ENCODE peak calls at places on chromosome 12, in four cellular contexts. Z is heart right ventricle, E is Peyer's patch, T is uterus. V is an unnamed sample. For H3K27me3, the result is how much of the 10 kb centered on the place peaks cover.

GRCh38 chr12:54215990-54216579 is 27.3 kb upstream of the SMUG1 start:
- DNase-seq in Z (no peak), E (no peak), T (no peak), V (peak)

GRCh38 chr12:11307143-11307542 is 3.1 kb downstream of the PRB4 start:
- DNase-seq in Z (no peak), E (no peak), T (no peak), V (no peak)

GRCh38 chr12:52221912-52222457 is 11.1 kb upstream of the KRT7 start:
- DNase-seq in Z (no peak), E (peak), T (no peak), V (peak)

GRCh38 chr12:25997401-25997973 is 39.0 kb downstream of the RASSF8 start:
- DNase-seq in Z (no peak), E (no peak), T (no peak), V (no peak)

GRCh38 chr12:31363826-31364225 is 37.9 kb upstream of the SINHCAF start:
- DNase-seq in Z (no peak), E (no peak), T (no peak), V (no peak)

GRCh38 chr12:104752016-104752415 is 206.1 kb downstream of the SLC41A2 start:
- DNase-seq in Z (no peak), E (no peak), T (no peak), V (no peak)

GRCh38 chr12:31263661-31264060 is 62.3 kb downstream of the SINHCAF start:
- DNase-seq in Z (no peak), E (no peak), T (no peak), V (no peak)

GRCh38 chr12:131604146-131604844 is 106.6 kb upstream of the SFSWAP start:
- DNase-seq in Z (no peak), E (no peak), T (no peak), V (peak)

GRCh38 chr12:100263131-100263530 is 3.7 kb downstream of the DEPDC4 start:
- DNase-seq in Z (no peak), E (no peak), T (no peak), V (no peak)

GRCh38 chr12:27901959-27902358 is 70.6 kb downstream of the PTHLH start:
- DNase-seq in Z (no peak), E (no peak), T (no peak), V (no peak)

GRCh38 chr12:15928870-15929571 is 17.9 kb downstream of the DERA start:
- DNase-seq in Z (peak), E (no peak), T (no peak), V (no peak)

GRCh38 chr12:102957339-102958050 is at the start of gene ASCL1:
- DNase-seq in Z (no peak), E (no peak), T (no peak), V (peak)

GRCh38 chr12:101116911-101117310 is 93.1 kb downstream of the SLC5A8 start:
- DNase-seq in Z (no peak), E (no peak), T (no peak), V (no peak)

GRCh38 chr12:93921511-93921910 is 226.9 kb upstream of the PLXNC1 start:
- DNase-seq in Z (no peak), E (no peak), T (no peak), V (no peak)

GRCh38 chr12:15001733-15002471 is 29.1 kb downstream of the PDE6H start:
- DNase-seq in Z (peak), E (no peak), T (peak), V (no peak)

GRCh38 chr12:54033980-54034783 is 1.3 kb downstream of the HOXC5 start:
- DNase-seq in Z (no peak), E (peak), T (no peak), V (no peak)

GRCh38 chr12:11553871-11554533 is 95.5 kb upstream of the ETV6 start:
- DNase-seq in Z (peak), E (no peak), T (peak), V (peak)

GRCh38 chr12:64810831-64811230 is 13.6 kb upstream of the TBC1D30 start:
- DNase-seq in Z (no peak), E (no peak), T (no peak), V (no peak)

GRCh38 chr12:120843472-120843871 is 60.7 kb downstream of the SPPL3 start:
- DNase-seq in Z (no peak), E (no peak), T (no peak), V (no peak)

GRCh38 chr12:92968201-92968813 is 39.2 kb upstream of the EEA1 start:
- DNase-seq in Z (no peak), E (no peak), T (no peak), V (no peak)

GRCh38 chr12:104737682-104738370 is 220.3 kb downstream of the SLC41A2 start:
- DNase-seq in Z (no peak), E (no peak), T (no peak), V (no peak)

GRCh38 chr12:68539615-68539952 is 71.1 kb upstream of the RAP1B start:
- DNase-seq in Z (no peak), E (no peak), T (no peak), V (no peak)
- H3K4me3 ChIP-seq in Z (no peak), E (no peak), T (no peak), V (no peak)

GRCh38 chr12:151579-151978 is 62.4 kb downstream of the SLC6A12 start:
- DNase-seq in Z (no peak), E (no peak), T (no peak), V (no peak)
- H3K27me3 ChIP-seq in Z (under half), E (under half), T (under half), V (under half)

DNA sequence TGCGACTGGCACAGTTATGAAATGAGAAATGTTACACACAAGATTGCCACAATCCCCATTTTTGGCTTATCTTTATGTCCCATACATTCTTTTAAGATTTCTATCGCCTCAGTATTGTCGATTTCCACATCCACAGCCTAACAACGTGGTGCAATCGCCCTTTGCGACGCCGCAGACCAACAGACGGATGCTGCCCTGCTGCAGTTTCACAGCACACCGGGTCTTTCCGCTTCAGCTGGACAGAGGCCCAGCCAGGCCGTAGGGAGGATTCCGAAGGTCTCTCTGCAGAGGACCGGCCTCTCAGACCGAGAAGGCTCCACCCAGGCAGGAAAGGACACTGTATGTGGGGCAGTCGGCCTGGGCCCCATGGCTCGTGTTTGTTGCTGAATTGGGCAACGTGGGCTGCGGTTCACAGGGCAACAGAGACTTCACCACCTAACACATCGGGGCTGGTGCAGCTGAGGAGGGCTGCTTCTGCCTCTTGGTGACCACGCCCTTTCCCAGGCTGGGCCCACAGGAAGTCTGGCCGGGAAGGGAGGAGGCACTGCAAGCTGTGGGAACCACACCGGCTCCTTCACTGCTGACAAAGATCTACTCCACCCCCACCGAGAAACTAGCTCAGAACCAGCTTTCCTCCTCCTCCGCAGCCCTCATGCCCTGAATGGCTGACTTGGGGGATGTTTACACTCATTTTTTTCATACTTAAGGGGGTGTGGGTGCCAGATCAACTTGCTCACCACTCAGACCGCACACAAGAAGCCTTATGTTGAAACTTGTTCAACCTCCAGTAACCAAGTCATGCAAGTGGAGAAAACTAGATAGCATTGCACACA is 32.9 kb upstream of the MDM1 start:
- DNase-seq in Z (peak), E (peak), T (peak), V (peak)
- H3K4me3 ChIP-seq in Z (peak), E (peak), T (peak), V (peak)

DNA sequence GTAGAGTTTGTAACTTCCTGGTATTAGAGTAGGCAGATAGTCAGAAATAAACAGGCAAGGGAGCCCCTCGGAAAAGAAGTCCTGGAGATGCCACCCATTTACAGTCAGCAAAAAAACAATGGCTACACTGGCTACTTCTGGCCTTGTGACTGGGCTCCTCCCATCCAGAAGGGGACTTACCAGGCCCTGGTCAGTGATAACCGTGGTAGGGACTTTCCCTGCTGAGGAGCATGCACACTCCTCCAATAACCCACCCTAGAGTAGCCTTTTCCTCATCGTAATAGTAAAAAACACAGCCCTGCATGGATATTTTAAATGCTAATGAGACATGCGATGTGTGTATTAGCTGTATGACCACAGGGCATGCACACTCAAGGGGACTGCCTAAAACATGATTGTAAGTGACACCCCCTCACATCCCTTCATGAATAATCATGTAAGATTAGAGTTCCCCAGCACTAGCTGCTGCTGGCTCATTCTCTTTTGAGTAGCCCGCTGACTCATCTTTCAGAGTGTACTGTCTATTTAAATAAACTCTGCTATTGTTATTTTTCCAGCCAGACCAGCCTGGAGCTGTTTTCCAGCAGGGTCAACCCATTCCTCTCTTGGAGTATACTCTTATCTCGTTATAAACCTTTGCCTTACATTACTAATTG is 413.8 kb upstream of the TMTC1 start:
- DNase-seq in Z (no peak), E (no peak), T (no peak), V (no peak)
- H3K27me3 ChIP-seq in Z (under half), E (under half), T (under half), V (under half)

GRCh38 chr12:57401165-57401564 is 29.7 kb downstream of the R3HDM2 start:
- DNase-seq in Z (peak), E (no peak), T (no peak), V (no peak)
- H3K4me3 ChIP-seq in Z (no peak), E (no peak), T (no peak), V (no peak)

GRCh38 chr12:130029151-130029550 is 125.3 kb upstream of the TMEM132D start:
- DNase-seq in Z (no peak), E (no peak), T (no peak), V (no peak)
- H3K27me3 ChIP-seq in Z (under half), E (under half), T (under half), V (under half)

DNA sequence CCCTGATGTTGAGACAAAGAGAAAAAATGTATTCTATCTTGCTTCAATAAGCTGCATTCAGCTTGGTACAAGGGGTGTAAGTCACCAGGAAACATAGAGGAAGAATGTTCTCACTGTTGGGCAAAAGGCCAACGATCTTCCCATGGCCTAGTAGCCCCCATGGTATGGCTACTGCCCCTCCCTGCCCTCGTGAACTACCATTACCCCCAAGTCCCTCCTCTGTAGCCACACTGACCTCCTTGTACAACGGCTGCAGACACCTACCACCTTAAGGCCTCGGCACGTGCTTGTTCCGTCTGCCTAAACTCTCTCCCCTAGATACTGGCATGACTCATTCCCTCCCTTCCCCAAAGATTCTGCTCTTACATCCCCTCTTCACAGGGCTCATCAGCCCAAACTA is 81.9 kb upstream of the ANO2 start:
- DNase-seq in Z (no peak), E (no peak), T (no peak), V (no peak)
- H3K4me3 ChIP-seq in Z (no peak), E (no peak), T (no peak), V (no peak)